ENCODE peak calls at places on chromosomes 3 and 15, in nine cellular contexts. One of them, this sample, is unnamed.

GRCh38 chr3:195352895-195353488 is 82.0 kb upstream of the XXYLT1 start:
- DNase-seq in colonic mucosa: no peak
- DNase-seq in adipocyte: peak; percentile 93
- DNase-seq in mammary epithelial cell: peak; percentile 70
- DNase-seq in neuronal stem cell: no peak
- DNase-seq in NT2/D1: no peak
- DNase-seq in GM23248: peak; percentile 93
- DNase-seq in SK-N-SH: no peak
- DNase-seq in H9: no peak
- DNase-seq in this sample: peak; percentile 18

GRCh38 chr3:178271740-178272387 is 264.4 kb upstream of the KCNMB2 start:
- DNase-seq in colonic mucosa: no peak
- DNase-seq in adipocyte: peak; percentile 25
- DNase-seq in mammary epithelial cell: no peak
- DNase-seq in neuronal stem cell: no peak
- DNase-seq in NT2/D1: no peak
- DNase-seq in GM23248: no peak
- DNase-seq in SK-N-SH: no peak
- DNase-seq in H9: no peak
- DNase-seq in this sample: no peak

GRCh38 chr15:88031461-88031860 is 225.1 kb downstream of the NTRK3 start:
- DNase-seq in colonic mucosa: no peak
- DNase-seq in adipocyte: no peak
- DNase-seq in mammary epithelial cell: no peak
- DNase-seq in neuronal stem cell: no peak
- DNase-seq in NT2/D1: no peak
- DNase-seq in GM23248: peak; percentile 20
- DNase-seq in SK-N-SH: no peak
- DNase-seq in H9: no peak
- DNase-seq in this sample: no peak

GRCh38 chr3:150825916-150826377 is 63.0 kb upstream of the SIAH2 start:
- DNase-seq in colonic mucosa: no peak
- DNase-seq in adipocyte: no peak
- DNase-seq in mammary epithelial cell: no peak
- DNase-seq in neuronal stem cell: no peak
- DNase-seq in NT2/D1: no peak
- DNase-seq in GM23248: no peak
- DNase-seq in SK-N-SH: peak; percentile 8
- DNase-seq in H9: no peak
- DNase-seq in this sample: no peak

GRCh38 chr3:16647668-16648067 is 42.4 kb upstream of the DAZL start:
- DNase-seq in colonic mucosa: no peak
- DNase-seq in adipocyte: no peak
- DNase-seq in mammary epithelial cell: no peak
- DNase-seq in neuronal stem cell: no peak
- DNase-seq in NT2/D1: no peak
- DNase-seq in GM23248: no peak
- DNase-seq in SK-N-SH: no peak
- DNase-seq in H9: no peak
- DNase-seq in this sample: no peak

GRCh38 chr15:84620626-84621025 is 19.8 kb downstream of the ZSCAN2 start:
- DNase-seq in colonic mucosa: no peak
- DNase-seq in adipocyte: no peak
- DNase-seq in mammary epithelial cell: no peak
- DNase-seq in neuronal stem cell: no peak
- DNase-seq in NT2/D1: no peak
- DNase-seq in GM23248: no peak
- DNase-seq in SK-N-SH: no peak
- DNase-seq in H9: no peak
- DNase-seq in this sample: no peak

GRCh38 chr3:17577795-17578520 is 164.5 kb downstream of the TBC1D5 start:
- DNase-seq in colonic mucosa: no peak
- DNase-seq in adipocyte: peak; percentile 8
- DNase-seq in mammary epithelial cell: peak; percentile 60
- DNase-seq in neuronal stem cell: no peak
- DNase-seq in NT2/D1: no peak
- DNase-seq in GM23248: peak; percentile 56
- DNase-seq in SK-N-SH: peak; percentile 35
- DNase-seq in H9: no peak
- DNase-seq in this sample: no peak

GRCh38 chr3:156825795-156826143 is 384 bp upstream of the LEKR1 start:
- DNase-seq in colonic mucosa: no peak
- DNase-seq in adipocyte: no peak
- DNase-seq in mammary epithelial cell: no peak
- DNase-seq in neuronal stem cell: no peak
- DNase-seq in NT2/D1: no peak
- DNase-seq in GM23248: no peak
- DNase-seq in SK-N-SH: no peak
- DNase-seq in H9: no peak
- DNase-seq in this sample: no peak

GRCh38 chr3:150242220-150242938 is 165.7 kb upstream of the TSC22D2 start:
- DNase-seq in colonic mucosa: no peak
- DNase-seq in adipocyte: peak; percentile 67
- DNase-seq in mammary epithelial cell: no peak
- DNase-seq in neuronal stem cell: no peak
- DNase-seq in NT2/D1: no peak
- DNase-seq in GM23248: no peak
- DNase-seq in SK-N-SH: no peak
- DNase-seq in H9: no peak
- DNase-seq in this sample: no peak

GRCh38 chr15:95044780-95045417 is 813.5 kb downstream of the MCTP2 start:
- DNase-seq in colonic mucosa: no peak
- DNase-seq in adipocyte: no peak
- DNase-seq in mammary epithelial cell: no peak
- DNase-seq in neuronal stem cell: no peak
- DNase-seq in NT2/D1: no peak
- DNase-seq in GM23248: no peak
- DNase-seq in SK-N-SH: no peak
- DNase-seq in H9: no peak
- DNase-seq in this sample: no peak

GRCh38 chr15:40595773-40596172 is 1.7 kb downstream of the KNL1 start:
- DNase-seq in colonic mucosa: no peak
- DNase-seq in adipocyte: no peak
- DNase-seq in mammary epithelial cell: peak; percentile 2
- DNase-seq in neuronal stem cell: no peak
- DNase-seq in NT2/D1: no peak
- DNase-seq in GM23248: no peak
- DNase-seq in SK-N-SH: no peak
- DNase-seq in H9: no peak
- DNase-seq in this sample: no peak

GRCh38 chr3:60855250-60855649 is 396.0 kb downstream of the FHIT start:
- DNase-seq in colonic mucosa: no peak
- DNase-seq in adipocyte: no peak
- DNase-seq in mammary epithelial cell: no peak
- DNase-seq in neuronal stem cell: no peak
- DNase-seq in NT2/D1: no peak
- DNase-seq in GM23248: no peak
- DNase-seq in SK-N-SH: no peak
- DNase-seq in H9: no peak
- DNase-seq in this sample: no peak

GRCh38 chr3:103706671-103707070 is 1271.9 kb downstream of the ZPLD1 start:
- DNase-seq in colonic mucosa: no peak
- DNase-seq in adipocyte: no peak
- DNase-seq in mammary epithelial cell: no peak
- DNase-seq in neuronal stem cell: no peak
- DNase-seq in NT2/D1: no peak
- DNase-seq in GM23248: no peak
- DNase-seq in SK-N-SH: no peak
- DNase-seq in H9: no peak
- DNase-seq in this sample: no peak

GRCh38 chr3:111761309-111761795 is 97.7 kb upstream of the PHLDB2 start:
- DNase-seq in colonic mucosa: no peak
- DNase-seq in adipocyte: peak; percentile 85
- DNase-seq in mammary epithelial cell: peak; percentile 100
- DNase-seq in neuronal stem cell: no peak
- DNase-seq in NT2/D1: no peak
- DNase-seq in GM23248: peak; percentile 84
- DNase-seq in SK-N-SH: peak; percentile 3
- DNase-seq in H9: no peak
- DNase-seq in this sample: no peak

DNA sequence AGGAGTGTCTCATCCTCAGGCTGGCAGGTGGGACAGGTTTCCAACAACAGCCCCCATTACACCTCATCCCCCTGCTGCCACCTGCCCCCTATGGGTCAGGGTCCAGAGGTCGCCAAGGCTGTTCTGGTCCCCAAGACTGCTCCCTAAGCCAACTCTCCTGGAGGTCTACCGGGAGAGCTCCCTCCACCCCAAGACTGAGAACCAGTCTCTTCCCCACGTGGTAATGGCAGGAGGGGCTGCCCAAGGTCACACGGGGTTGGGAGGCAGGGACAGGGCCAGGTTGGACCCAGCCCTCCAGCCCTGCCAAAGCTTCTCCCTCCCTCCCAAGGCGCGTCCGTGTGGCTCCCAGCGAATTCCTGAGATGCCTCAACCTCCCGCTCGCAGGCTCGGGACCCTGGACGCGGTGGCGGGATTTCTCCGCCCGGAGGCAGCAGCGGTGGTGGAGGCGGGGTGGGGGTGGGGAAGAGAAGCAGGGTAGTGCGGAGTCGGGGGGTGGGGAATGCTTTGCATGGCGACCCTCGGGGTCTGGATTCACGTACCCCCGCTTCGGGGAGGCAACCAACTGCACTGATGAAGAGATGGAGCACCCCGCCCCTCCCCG is 80.1 kb downstream of the IQSEC1 start:
- DNase-seq in colonic mucosa: peak; percentile 42
- DNase-seq in adipocyte: peak; percentile 67
- DNase-seq in mammary epithelial cell: no peak
- DNase-seq in neuronal stem cell: peak; percentile 61
- DNase-seq in NT2/D1: peak; percentile 80
- DNase-seq in GM23248: peak; percentile 35
- DNase-seq in SK-N-SH: peak; percentile 63
- DNase-seq in H9: peak; percentile 84
- DNase-seq in this sample: no peak
- H3K9ac ChIP-seq in colonic mucosa: peak overlapping the region; percentile 71
- H3K9ac ChIP-seq in adipocyte: peak overlapping the region; percentile 65
- H3K9ac ChIP-seq in mammary epithelial cell: no peak overlapping the region
- H3K9ac ChIP-seq in neuronal stem cell: peak overlapping the region; percentile 87
- H3K9ac ChIP-seq in NT2/D1: peak overlapping the region; percentile 83
- H3K9ac ChIP-seq in GM23248: peak overlapping the region; percentile 11
- H3K9ac ChIP-seq in SK-N-SH: peak overlapping the region; percentile 48
- H3K9ac ChIP-seq in H9: peak overlapping the region; percentile 2
- H3K9ac ChIP-seq in this sample: no peak overlapping the region

GRCh38 chr15:25175033-25175788 is 220.4 kb downstream of the SNRPN start:
- DNase-seq in colonic mucosa: no peak
- DNase-seq in adipocyte: no peak
- DNase-seq in mammary epithelial cell: no peak
- DNase-seq in neuronal stem cell: no peak
- DNase-seq in NT2/D1: no peak
- DNase-seq in GM23248: no peak
- DNase-seq in SK-N-SH: peak; percentile 2
- DNase-seq in H9: no peak
- DNase-seq in this sample: no peak

GRCh38 chr15:25172691-25173090 is 217.9 kb downstream of the SNRPN start:
- DNase-seq in colonic mucosa: no peak
- DNase-seq in adipocyte: no peak
- DNase-seq in mammary epithelial cell: no peak
- DNase-seq in neuronal stem cell: no peak
- DNase-seq in NT2/D1: no peak
- DNase-seq in GM23248: no peak
- DNase-seq in SK-N-SH: no peak
- DNase-seq in H9: no peak
- DNase-seq in this sample: no peak

GRCh38 chr15:25171111-25171811 is 216.5 kb downstream of the SNRPN start:
- DNase-seq in colonic mucosa: peak; percentile 14
- DNase-seq in adipocyte: no peak
- DNase-seq in mammary epithelial cell: no peak
- DNase-seq in neuronal stem cell: no peak
- DNase-seq in NT2/D1: no peak
- DNase-seq in GM23248: no peak
- DNase-seq in SK-N-SH: no peak
- DNase-seq in H9: peak; percentile 11
- DNase-seq in this sample: no peak

GRCh38 chr15:25171856-25172687 is 217.3 kb downstream of the SNRPN start:
- DNase-seq in colonic mucosa: peak; percentile 9
- DNase-seq in adipocyte: no peak
- DNase-seq in mammary epithelial cell: no peak
- DNase-seq in neuronal stem cell: no peak
- DNase-seq in NT2/D1: no peak
- DNase-seq in GM23248: no peak
- DNase-seq in SK-N-SH: no peak
- DNase-seq in H9: peak; percentile 14
- DNase-seq in this sample: no peak

GRCh38 chr15:25173241-25174028 is 218.6 kb downstream of the SNRPN start:
- DNase-seq in colonic mucosa: peak; percentile 9
- DNase-seq in adipocyte: no peak
- DNase-seq in mammary epithelial cell: no peak
- DNase-seq in neuronal stem cell: no peak
- DNase-seq in NT2/D1: no peak
- DNase-seq in GM23248: no peak
- DNase-seq in SK-N-SH: no peak
- DNase-seq in H9: peak; percentile 7
- DNase-seq in this sample: no peak
- H3K9ac ChIP-seq in colonic mucosa: no peak overlapping the region
- H3K9ac ChIP-seq in adipocyte: no peak overlapping the region
- H3K9ac ChIP-seq in mammary epithelial cell: no peak overlapping the region
- H3K9ac ChIP-seq in neuronal stem cell: no peak overlapping the region
- H3K9ac ChIP-seq in NT2/D1: no peak overlapping the region
- H3K9ac ChIP-seq in GM23248: no peak overlapping the region
- H3K9ac ChIP-seq in SK-N-SH: no peak overlapping the region
- H3K9ac ChIP-seq in H9: no peak overlapping the region
- H3K9ac ChIP-seq in this sample: no peak overlapping the region

GRCh38 chr15:63288342-63288741 is 10.9 kb downstream of the APH1B start:
- DNase-seq in colonic mucosa: no peak
- DNase-seq in adipocyte: no peak
- DNase-seq in mammary epithelial cell: no peak
- DNase-seq in neuronal stem cell: no peak
- DNase-seq in NT2/D1: no peak
- DNase-seq in GM23248: no peak
- DNase-seq in SK-N-SH: no peak
- DNase-seq in H9: no peak
- DNase-seq in this sample: no peak
- H3K9ac ChIP-seq in colonic mucosa: no peak overlapping the region
- H3K9ac ChIP-seq in adipocyte: peak overlapping the region; percentile 39
- H3K9ac ChIP-seq in mammary epithelial cell: no peak overlapping the region
- H3K9ac ChIP-seq in neuronal stem cell: no peak overlapping the region
- H3K9ac ChIP-seq in NT2/D1: no peak overlapping the region
- H3K9ac ChIP-seq in GM23248: no peak overlapping the region
- H3K9ac ChIP-seq in SK-N-SH: peak overlapping the region; percentile 24
- H3K9ac ChIP-seq in H9: no peak overlapping the region
- H3K9ac ChIP-seq in this sample: no peak overlapping the region

DNA sequence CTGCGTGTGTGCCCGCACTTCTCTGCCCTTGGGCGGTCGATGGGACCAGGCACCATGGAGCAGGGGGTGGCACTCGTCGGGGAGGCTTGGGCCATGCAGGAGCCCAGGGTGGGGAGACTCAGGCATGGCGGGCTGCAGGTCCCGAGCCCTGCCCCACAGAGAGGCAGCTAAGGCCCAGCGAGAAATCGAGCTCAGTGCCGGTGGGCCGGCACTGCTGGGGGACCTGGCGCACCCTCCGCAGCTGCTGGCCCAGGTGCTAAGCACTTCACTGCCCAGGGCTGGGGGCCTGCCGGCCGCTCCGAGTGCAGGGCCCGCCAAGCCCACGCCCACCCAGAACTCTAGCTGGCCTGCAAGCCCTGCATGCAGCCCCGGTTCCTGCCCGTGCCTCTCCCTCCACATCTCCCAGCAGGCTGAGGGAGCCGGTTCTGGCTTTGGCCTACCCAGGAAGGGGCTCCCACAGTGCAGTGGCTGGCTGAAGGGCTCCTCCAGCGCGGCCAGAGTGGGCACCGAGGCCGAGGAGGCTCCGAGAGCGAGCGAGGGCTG is 553 bp upstream of the RTP4 start:
- DNase-seq in colonic mucosa: no peak
- DNase-seq in adipocyte: no peak
- DNase-seq in mammary epithelial cell: no peak
- DNase-seq in neuronal stem cell: no peak
- DNase-seq in NT2/D1: no peak
- DNase-seq in GM23248: no peak
- DNase-seq in SK-N-SH: no peak
- DNase-seq in H9: no peak
- DNase-seq in this sample: no peak
- H3K9ac ChIP-seq in colonic mucosa: peak overlapping the region; percentile 68
- H3K9ac ChIP-seq in adipocyte: peak overlapping the region; percentile 81
- H3K9ac ChIP-seq in mammary epithelial cell: peak overlapping the region; percentile 44
- H3K9ac ChIP-seq in neuronal stem cell: no peak overlapping the region
- H3K9ac ChIP-seq in NT2/D1: no peak overlapping the region
- H3K9ac ChIP-seq in GM23248: peak overlapping the region; percentile 86
- H3K9ac ChIP-seq in SK-N-SH: no peak overlapping the region
- H3K9ac ChIP-seq in H9: no peak overlapping the region
- H3K9ac ChIP-seq in this sample: no peak overlapping the region

This sample was measured in SK-N-MC.